ENCODE peak calls at places on chromosome 17, in six cellular contexts. I is stomach, F is retinal pigment epithelial cell, S is cardiac fibroblast, J is PC-3, R is body of pancreas. Y is an unnamed sample.

GRCh38 chr17:21278304-21279197 is 6.0 kb upstream of the MAP2K3 start:
- DNase-seq in I (peak; percentile 87), F (no peak), S (peak; percentile 76), J (peak; percentile 38), R (peak; percentile 47), Y (peak; percentile 77)

GRCh38 chr17:72518810-72519597 is 398.2 kb downstream of the SOX9 start:
- DNase-seq in I (peak; percentile 76), F (no peak), S (no peak), J (peak; percentile 86), R (peak; percentile 91), Y (no peak)

GRCh38 chr17:77451271-77451893 is 310.6 kb downstream of the SEC14L1 start:
- DNase-seq in I (peak; percentile 81), F (no peak), S (peak; percentile 76), J (no peak), R (peak; percentile 74), Y (peak; percentile 70)

GRCh38 chr17:78873519-78874340 is 29.3 kb downstream of the CEP295NL start:
- DNase-seq in I (peak; percentile 82), F (peak; percentile 56), S (no peak), J (peak; percentile 82), R (peak; percentile 91), Y (no peak)

GRCh38 chr17:80649672-80650338 is 105.2 kb downstream of the RPTOR start:
- DNase-seq in I (no peak), F (peak; percentile 17), S (peak; percentile 97), J (peak; percentile 64), R (peak; percentile 53), Y (peak; percentile 34)

GRCh38 chr17:45172541-45173286 is 11.0 kb downstream of the HEXIM2 start:
- DNase-seq in I (peak; percentile 69), F (no peak), S (peak; percentile 74), J (peak; percentile 97), R (peak; percentile 90), Y (peak; percentile 90)

GRCh38 chr17:42441717-42442565 is 16.7 kb upstream of the ATP6V0A1 start:
- DNase-seq in I (no peak), F (no peak), S (no peak), J (no peak), R (no peak), Y (no peak)

GRCh38 chr17:61453563-61453962 is 1.3 kb downstream of the TBX4 start:
- DNase-seq in I (no peak), F (no peak), S (no peak), J (peak; percentile 26), R (no peak), Y (no peak)

GRCh38 chr17:66304304-66305174 is 2.1 kb downstream of the PRKCA start:
- DNase-seq in I (no peak), F (no peak), S (peak; percentile 33), J (peak; percentile 59), R (no peak), Y (no peak)

GRCh38 chr17:18183334-18184142 is at the start of gene ALKBH5:
- DNase-seq in I (peak; percentile 98), F (peak; percentile 99), S (peak; percentile 100), J (peak; percentile 99), R (peak; percentile 99), Y (peak; percentile 98)

GRCh38 chr17:48470388-48471034 is 40.5 kb upstream of the SKAP1 start:
- DNase-seq in I (no peak), F (no peak), S (peak; percentile 31), J (peak; percentile 47), R (no peak), Y (no peak)

GRCh38 chr17:81030726-81031570 is 4.0 kb upstream of the BAIAP2 start:
- DNase-seq in I (no peak), F (no peak), S (peak; percentile 61), J (no peak), R (peak; percentile 73), Y (no peak)

GRCh38 chr17:1940810-1941185 is 84.3 kb downstream of the RTN4RL1 start:
- DNase-seq in I (no peak), F (no peak), S (no peak), J (no peak), R (no peak), Y (no peak)
- H3K4me3 ChIP-seq in I (no peak overlapping the region), F (no peak overlapping the region), S (no peak overlapping the region), J (no peak overlapping the region), R (no peak overlapping the region), Y (no peak overlapping the region)

GRCh38 chr17:6497496-6498221 is 53.4 kb downstream of the PIMREG start:
- DNase-seq in I (no peak), F (no peak), S (no peak), J (no peak), R (no peak), Y (no peak)

GRCh38 chr17:6496636-6497441 is 52.6 kb downstream of the PIMREG start:
- DNase-seq in I (no peak), F (no peak), S (no peak), J (no peak), R (no peak), Y (no peak)

GRCh38 chr17:6494239-6494941 is 50.1 kb downstream of the PIMREG start:
- DNase-seq in I (no peak), F (no peak), S (no peak), J (no peak), R (no peak), Y (no peak)

GRCh38 chr17:6495450-6496115 is 51.3 kb downstream of the PIMREG start:
- DNase-seq in I (no peak), F (no peak), S (no peak), J (no peak), R (no peak), Y (no peak)

DNA sequence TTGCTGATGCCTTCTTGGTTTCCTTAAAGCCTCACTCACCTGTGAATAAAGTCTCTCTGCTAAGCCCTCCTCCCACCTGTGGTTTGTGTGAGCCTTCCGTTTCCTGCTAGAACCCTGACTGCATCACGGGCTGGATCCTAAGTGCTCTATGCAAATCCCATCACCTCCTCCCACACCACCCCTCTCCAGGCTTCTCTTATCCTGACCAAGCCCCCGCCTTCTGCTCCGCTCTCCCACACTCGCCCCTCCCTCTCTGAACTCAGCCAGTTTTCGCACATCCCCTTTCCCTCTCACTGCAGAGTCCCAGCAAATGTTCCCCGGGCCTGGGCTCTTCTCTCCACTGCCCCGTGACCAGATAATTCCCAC is 51.8 kb downstream of the PIMREG start:
- DNase-seq in I (no peak), F (no peak), S (peak; percentile 23), J (no peak), R (no peak), Y (no peak)
- H3K4me3 ChIP-seq in I (no peak overlapping the region), F (no peak overlapping the region), S (no peak overlapping the region), J (no peak overlapping the region), R (no peak overlapping the region), Y (no peak overlapping the region)

DNA sequence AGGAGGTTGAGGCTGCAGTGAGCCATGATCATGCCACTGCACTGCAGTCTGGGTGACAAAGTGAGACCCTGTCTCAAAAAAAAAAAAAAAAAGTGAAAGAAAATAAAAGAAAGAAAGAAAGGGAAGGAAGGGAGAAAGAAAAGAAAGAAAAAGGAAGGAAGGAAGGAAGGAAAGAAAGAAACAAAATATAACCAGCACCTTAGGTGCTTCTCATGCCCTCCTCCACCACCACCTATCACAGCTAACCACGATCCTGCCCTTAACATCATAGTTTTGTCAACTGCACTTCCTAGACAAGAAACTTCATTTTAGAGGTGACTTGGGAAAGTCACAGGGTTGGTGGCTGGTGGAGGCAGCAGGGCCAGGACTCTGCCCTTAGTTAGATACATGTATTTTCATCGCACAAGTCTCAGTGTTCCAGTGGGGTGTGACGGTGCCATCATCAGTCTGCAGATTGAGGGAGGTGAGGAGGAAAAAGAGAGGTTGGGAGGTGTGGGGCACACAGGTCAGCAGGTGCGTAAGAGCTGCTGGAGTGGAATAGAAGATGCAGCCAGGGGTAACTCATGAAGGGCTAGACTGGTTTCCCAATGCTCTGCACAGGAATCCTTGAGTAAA is 10.0 kb downstream of the SUPT4H1 start:
- DNase-seq in I (no peak), F (no peak), S (no peak), J (no peak), R (no peak), Y (no peak)
- H3K4me3 ChIP-seq in I (no peak overlapping the region), F (no peak overlapping the region), S (no peak overlapping the region), J (no peak overlapping the region), R (no peak overlapping the region), Y (no peak overlapping the region)

DNA sequence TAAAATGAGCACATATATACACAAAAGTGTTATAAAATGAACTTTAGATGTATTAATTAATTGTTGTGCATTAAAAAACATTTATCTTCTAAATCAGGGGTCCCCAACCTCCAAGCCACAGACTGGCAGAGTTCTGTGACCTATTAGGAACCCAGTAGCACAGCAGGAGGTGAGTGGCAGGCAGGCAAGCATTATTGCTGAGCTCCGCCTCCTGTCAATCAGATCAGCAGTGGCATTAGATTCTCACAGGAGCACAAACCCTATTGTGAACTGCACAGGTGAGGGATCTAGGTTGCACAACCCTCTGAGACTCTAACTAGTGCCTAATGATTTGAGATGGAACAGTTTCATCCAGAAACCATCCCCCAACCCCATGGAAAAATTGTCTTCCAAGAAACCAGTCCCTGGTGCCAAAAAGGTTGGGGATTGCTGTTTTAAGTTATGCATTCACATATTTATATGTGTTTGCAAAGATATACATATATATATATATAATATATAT is 583.7 kb downstream of the KCNJ2 start:
- DNase-seq in I (no peak), F (no peak), S (no peak), J (no peak), R (no peak), Y (no peak)
- H3K4me3 ChIP-seq in I (no peak overlapping the region), F (no peak overlapping the region), S (no peak overlapping the region), J (no peak overlapping the region), R (no peak overlapping the region), Y (no peak overlapping the region)

GRCh38 chr17:36937001-36937960 is at the start of gene LHX1:
- DNase-seq in I (no peak), F (no peak), S (no peak), J (no peak), R (no peak), Y (no peak)
- H3K4me3 ChIP-seq in I (peak within 1 kb of the TSS; percentile 0), F (peak within 1 kb of the TSS; percentile 42), S (peak within 1 kb of the TSS; percentile 22), J (no peak within 1 kb of the TSS), R (no peak within 1 kb of the TSS), Y (peak within 1 kb of the TSS; percentile 6)

GRCh38 chr17:76076100-76076764 is 1.7 kb downstream of the GALR2 start:
- DNase-seq in I (no peak), F (no peak), S (no peak), J (no peak), R (no peak), Y (no peak)
- H3K4me3 ChIP-seq in I (no peak overlapping the region), F (no peak overlapping the region), S (no peak overlapping the region), J (no peak overlapping the region), R (no peak overlapping the region), Y (no peak overlapping the region)

Y was measured in thyroid gland.